ENCODE peak calls at places on chromosomes 12 and 14, in seven cellular contexts. H is sigmoid colon, K is A549, O is tibial nerve, B is heart left ventricle, Z is stomach, C is HepG2. R is an unnamed sample.

GRCh38 chr12:22491034-22491433 is 53.3 kb downstream of the C2CD5 start:
- DNase-seq in C (no peak), O (no peak), K (no peak), H (no peak), B (no peak), Z (no peak), R (no peak)

GRCh38 chr14:21077672-21078071 is 7.6 kb downstream of the ARHGEF40 start:
- DNase-seq in O (no peak), C (no peak), K (no peak), B (no peak), H (no peak), Z (no peak), R (no peak)

GRCh38 chr12:71436696-71437095 is 2.9 kb upstream of the LGR5 start:
- DNase-seq in H (no peak), C (no peak), O (no peak), Z (no peak), K (no peak), B (no peak), R (no peak)

GRCh38 chr12:31813305-31813704 is 84.5 kb upstream of the AMN1 start:
- DNase-seq in Z (no peak), O (no peak), B (no peak), C (peak), K (peak), H (no peak), R (no peak)

GRCh38 chr12:113242018-113242418 is 20.8 kb downstream of the TPCN1 start:
- DNase-seq in O (no peak), K (no peak), C (no peak), H (no peak), B (no peak), Z (peak), R (peak)

GRCh38 chr12:47838286-47838931 is 18.7 kb upstream of the HDAC7 start:
- DNase-seq in O (no peak), C (peak), Z (no peak), B (no peak), H (no peak), K (peak), R (no peak)

GRCh38 chr12:103735291-103735690 is 105.7 kb downstream of the NT5DC3 start:
- DNase-seq in H (no peak), O (no peak), B (no peak), K (no peak), Z (no peak), C (no peak), R (no peak)

GRCh38 chr12:118979763-118980406 is 1.5 kb upstream of the SRRM4 start:
- DNase-seq in Z (peak), C (peak), H (no peak), K (peak), B (peak), O (no peak), R (peak)

DNA sequence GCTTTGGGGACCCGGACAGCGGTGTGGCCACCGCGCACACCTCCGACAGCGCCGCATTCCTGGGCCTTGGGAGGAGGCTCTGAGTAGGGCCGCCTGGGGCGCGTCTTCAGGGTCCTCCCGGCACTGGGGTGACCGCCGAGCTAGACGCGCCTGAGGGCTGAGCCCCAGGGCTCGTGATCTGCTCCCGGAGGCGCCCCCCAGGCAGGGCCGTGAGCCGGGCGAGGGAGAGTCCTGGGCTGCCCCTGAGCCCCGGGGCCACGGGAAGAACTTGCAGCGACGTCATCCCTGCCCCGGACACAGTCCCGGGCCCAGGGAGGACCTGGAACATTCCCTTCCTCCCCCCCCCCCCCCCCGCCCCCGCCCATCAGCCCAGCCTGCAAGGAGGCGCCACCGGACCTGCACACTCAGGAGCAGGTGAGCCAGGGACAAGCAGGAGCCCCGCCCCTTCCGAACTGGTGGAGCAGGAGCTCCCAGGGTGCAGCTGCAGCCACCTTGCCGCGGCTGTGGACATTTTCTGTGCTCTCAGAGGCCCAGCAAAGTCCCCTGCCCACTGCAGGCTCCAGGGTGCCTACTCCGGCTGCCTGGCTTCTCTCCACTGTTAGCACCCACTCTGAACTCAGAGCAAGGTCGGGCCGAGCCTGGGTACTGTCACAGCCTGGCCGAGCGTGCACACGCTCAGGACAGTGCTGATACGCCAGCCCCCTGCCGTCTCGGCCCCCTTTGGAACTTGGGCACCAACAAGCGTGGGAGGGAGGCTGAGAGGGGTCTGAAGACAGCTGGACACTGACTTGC is 50.7 kb downstream of the A2M start:
- DNase-seq in B (peak), Z (peak), H (peak), C (peak), K (peak), O (peak), R (peak)
- H3K27ac ChIP-seq in B (peak), Z (peak), H (peak), C (peak), K (peak), O (peak), R (peak)

DNA sequence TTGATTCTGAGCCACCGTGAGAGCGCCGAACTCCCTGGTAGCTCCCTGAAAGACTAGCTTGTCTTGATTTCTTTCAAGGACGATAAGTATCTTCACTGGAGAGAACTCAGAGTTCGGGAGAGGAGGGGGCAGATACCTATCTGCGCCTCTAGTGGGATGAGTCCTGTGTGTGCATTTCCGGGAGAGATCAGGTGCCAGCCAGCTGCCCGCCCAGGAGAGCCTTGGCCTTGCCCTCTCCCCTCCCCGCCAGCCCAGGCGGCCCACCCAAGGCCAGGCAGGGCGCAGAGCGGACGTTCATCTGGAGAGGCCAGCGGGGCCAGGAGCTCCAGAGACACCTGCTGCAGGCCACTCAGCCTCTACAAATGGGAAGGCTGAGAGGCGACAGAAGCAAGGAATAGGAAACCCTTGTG is 1.0 kb downstream of the CD9 start:
- DNase-seq in O (no peak), K (peak), Z (no peak), H (peak), B (no peak), C (no peak), R (no peak)
- TF ChIP-seq POLR2A in O (no peak), K (no peak), Z (no peak), H (no peak), B (no peak), C (no peak), R (no peak)

GRCh38 chr12:106976013-106976658 is 10.8 kb downstream of the MTERF2 start:
- DNase-seq in B (no peak), K (no peak), O (no peak), C (peak), H (no peak), Z (no peak), R (no peak)
- H3K27ac ChIP-seq in B (peak), K (no peak), O (no peak), C (peak), H (peak), Z (peak), R (peak)

GRCh38 chr12:53414756-53415417 is 8.8 kb upstream of the AMHR2 start:
- DNase-seq in B (no peak), C (no peak), O (no peak), K (no peak), Z (no peak), H (peak), R (no peak)
- TF ChIP-seq POLR2A in B (no peak), C (no peak), O (no peak), K (no peak), Z (no peak), H (no peak), R (no peak)